ENCODE peak calls at places on chromosome 11, in seven cellular contexts. H, R, C, G, D, Q and Z are unnamed samples.
A peak's percentile ranks its signal among the peaks of the same experiment; 100 is the strongest.

GRCh38 chr11:119371778-119372182 is 9.7 kb downstream of the USP2 start:
- DNase-seq in H (no peak), R (no peak), C (no peak), G (no peak), D (no peak), Q (no peak), Z (no peak)

GRCh38 chr11:80414766-80415165 is 973.9 kb upstream of the TENM4 start:
- DNase-seq in H (no peak), R (no peak), C (peak; percentile 50), G (no peak), D (no peak), Q (no peak), Z (no peak)

GRCh38 chr11:16862733-16863132 is 124.3 kb downstream of the C11orf58 start:
- DNase-seq in H (no peak), R (no peak), C (peak; percentile 35), G (no peak), D (no peak), Q (no peak), Z (no peak)

GRCh38 chr11:95506777-95507176 is 275.8 kb upstream of the SESN3 start:
- DNase-seq in H (no peak), R (no peak), C (no peak), G (no peak), D (no peak), Q (no peak), Z (no peak)

GRCh38 chr11:130212431-130212961 is 52.9 kb downstream of the ST14 start:
- DNase-seq in H (no peak), R (no peak), C (no peak), G (peak; percentile 22), D (no peak), Q (no peak), Z (peak; percentile 3)

GRCh38 chr11:61828629-61829407 is 718 bp downstream of the FADS2 start:
- DNase-seq in H (peak; percentile 40), R (peak; percentile 35), C (no peak), G (peak; percentile 30), D (no peak), Q (peak; percentile 35), Z (peak; percentile 16)

GRCh38 chr11:58787903-58788302 is 56.2 kb upstream of the GLYAT start:
- DNase-seq in H (no peak), R (peak; percentile 11), C (peak; percentile 72), G (no peak), D (no peak), Q (no peak), Z (no peak)

GRCh38 chr11:36211735-36212430 is 77.3 kb downstream of the COMMD9 start:
- DNase-seq in H (no peak), R (no peak), C (no peak), G (no peak), D (no peak), Q (no peak), Z (no peak)